ENCODE peak calls at places on chromosomes 7 and 10, in nine cellular contexts. W is adrenal gland; S is thoracic aorta; N is hepatocyte; H is BE2C; E is epithelial cell of esophagus; P is activated CD8-positive, alpha-beta T cell treated with anti-CD3 and anti-CD28 coated beads for 36 hours; F is SK-N-SH; B is endothelial cell. R is an unnamed sample.

GRCh38 chr10:72087969-72088878 is at the start of gene SPOCK2:
- DNase-seq in S (no peak), B (no peak), W (peak; percentile 50), H (no peak), E (peak; percentile 19), N (no peak), P (peak; percentile 80), F (peak; percentile 79), R (no peak)

GRCh38 chr10:97278491-97278989 is 13.9 kb downstream of the ARHGAP19 start:
- DNase-seq in N (peak; percentile 72), F (peak; percentile 61), W (no peak), B (no peak), S (no peak), H (no peak), E (peak; percentile 75), P (no peak), R (no peak)

GRCh38 chr7:45578467-45578866 is 4.3 kb downstream of the ADCY1 start:
- DNase-seq in S (no peak), N (no peak), W (no peak), H (no peak), F (no peak), B (no peak), P (no peak), E (no peak), R (no peak)

GRCh38 chr10:37733822-37734221 is 123.6 kb downstream of the ZNF248 start:
- DNase-seq in P (no peak), B (no peak), H (no peak), S (no peak), N (no peak), F (no peak), E (no peak), W (no peak), R (no peak)

GRCh38 chr7:155643804-155644177 is 670 bp upstream of the RBM33 start:
- DNase-seq in H (no peak), P (no peak), E (no peak), N (no peak), F (no peak), S (no peak), W (peak; percentile 33), B (no peak), R (no peak)

GRCh38 chr10:86535057-86535882 is 13.7 kb upstream of the WAPL start:
- DNase-seq in N (peak; percentile 81), H (no peak), W (peak; percentile 95), P (no peak), E (peak; percentile 31), S (no peak), B (peak; percentile 44), F (no peak), R (no peak)

GRCh38 chr7:30770936-30771858 is at the start of gene MINDY4:
- DNase-seq in W (peak; percentile 91), B (peak; percentile 84), E (peak; percentile 62), P (peak; percentile 75), S (no peak), H (peak; percentile 84), F (peak; percentile 99), N (peak; percentile 89), R (peak; percentile 91)

GRCh38 chr10:116269612-116270011 is 3.4 kb downstream of the GFRA1 start:
- DNase-seq in W (no peak), E (no peak), P (no peak), S (no peak), N (no peak), H (no peak), B (no peak), F (no peak), R (no peak)

GRCh38 chr7:100568176-100568935 is 5.3 kb downstream of the SAP25 start:
- DNase-seq in P (peak; percentile 22), S (no peak), W (peak; percentile 94), E (no peak), N (peak; percentile 62), F (peak; percentile 38), B (no peak), H (no peak), R (no peak)

GRCh38 chr7:155317114-155317434 is 19.4 kb downstream of the INSIG1 start:
- DNase-seq in E (no peak), F (no peak), H (no peak), P (no peak), S (no peak), W (no peak), B (no peak), N (no peak), R (peak; percentile 77)

GRCh38 chr7:107076781-107077698 is 32.5 kb downstream of the PRKAR2B start:
- DNase-seq in W (peak; percentile 41), H (no peak), F (no peak), N (no peak), P (no peak), E (no peak), S (no peak), B (no peak), R (no peak)

GRCh38 chr7:81036041-81036440 is 117.2 kb upstream of the SEMA3C start:
- DNase-seq in P (no peak), W (no peak), B (no peak), N (no peak), S (no peak), H (no peak), E (no peak), F (no peak), R (no peak)

GRCh38 chr10:17352583-17352982 is 101.8 kb downstream of the ST8SIA6 start:
- DNase-seq in H (no peak), W (no peak), F (no peak), S (no peak), P (no peak), N (no peak), B (no peak), E (no peak), R (no peak)

GRCh38 chr10:23293145-23293724 is 51.4 kb downstream of the C10orf67 start:
- DNase-seq in N (peak; percentile 59), P (peak; percentile 76), B (peak; percentile 69), W (peak; percentile 25), E (peak; percentile 59), H (peak; percentile 45), S (no peak), F (peak; percentile 70), R (no peak)

GRCh38 chr10:35783305-35783838 is 141.3 kb upstream of the FZD8 start:
- DNase-seq in N (no peak), E (peak; percentile 87), P (no peak), W (no peak), F (no peak), H (no peak), B (no peak), S (no peak), R (no peak)

DNA sequence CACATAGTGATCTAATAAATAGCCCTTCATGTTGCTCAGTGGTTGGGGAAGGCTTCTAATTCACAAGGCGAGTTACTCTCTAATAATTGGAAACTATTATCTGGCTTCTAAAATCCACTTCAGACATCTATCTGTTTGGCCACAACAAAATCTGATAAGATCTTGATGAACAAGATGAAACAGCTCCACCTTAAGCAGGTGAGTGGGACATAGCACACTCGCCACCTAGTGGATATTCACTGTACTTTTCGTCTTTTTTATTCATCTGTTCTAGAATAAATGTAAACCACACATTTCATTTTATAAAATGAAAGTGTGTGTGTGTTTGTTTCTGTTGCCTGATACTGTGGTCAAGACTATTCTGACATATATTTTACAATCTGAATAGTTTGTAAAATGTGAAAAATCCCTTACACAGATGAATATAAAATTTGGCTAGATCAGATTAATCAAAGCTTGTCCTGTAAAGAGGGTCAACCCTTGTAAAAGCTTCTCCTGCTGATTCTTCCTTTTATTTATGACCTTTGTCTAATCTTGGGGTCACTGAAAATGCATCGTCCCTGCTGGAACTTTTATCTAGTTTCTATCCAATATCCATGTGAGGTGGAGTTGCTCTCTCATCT is 26.5 kb upstream of the CNTNAP2 start:
- DNase-seq in W (peak; percentile 1), H (no peak), E (peak; percentile 63), F (peak; percentile 58), S (no peak), B (no peak), N (peak; percentile 50), P (peak; percentile 6), R (no peak)
- TF ChIP-seq CTCF in W (peak; percentile 54), H (peak; percentile 64), E (peak; percentile 79), F (peak; percentile 95), S (peak; percentile 34), B (peak; percentile 82), N (peak; percentile 79), P (peak; percentile 73), R (peak; percentile 75)

GRCh38 chr10:69716711-69717560 is 84.8 kb upstream of the COL13A1 start:
- DNase-seq in N (peak; percentile 79), H (peak; percentile 62), W (peak; percentile 69), P (peak; percentile 80), E (peak; percentile 66), S (no peak), B (peak; percentile 49), F (peak; percentile 84), R (no peak)
- TF ChIP-seq CTCF in N (peak; percentile 82), H (peak; percentile 75), W (peak; percentile 60), P (peak; percentile 77), E (peak; percentile 89), S (peak; percentile 65), B (peak; percentile 68), F (peak; percentile 77), R (peak; percentile 79)

GRCh38 chr10:130067893-130068292 is 42.7 kb downstream of the C10orf143 start:
- DNase-seq in S (no peak), E (no peak), N (no peak), F (no peak), H (no peak), B (no peak), P (no peak), W (no peak), R (no peak)
- TF ChIP-seq CTCF in S (no peak), E (no peak), N (no peak), F (no peak), H (no peak), B (no peak), P (no peak), W (no peak), R (no peak)

GRCh38 chr7:2800923-2801682 is 43.0 kb downstream of the GNA12 start:
- DNase-seq in B (no peak), H (no peak), W (peak; percentile 47), N (no peak), P (peak; percentile 46), S (no peak), E (peak; percentile 38), F (no peak), R (peak; percentile 66)

GRCh38 chr7:2798669-2799068 is 45.4 kb downstream of the GNA12 start:
- DNase-seq in F (no peak), S (no peak), P (no peak), E (no peak), B (no peak), H (no peak), N (no peak), W (no peak), R (no peak)

GRCh38 chr7:2796358-2797352 is 47.5 kb downstream of the GNA12 start:
- DNase-seq in S (no peak), B (no peak), N (no peak), P (no peak), W (peak; percentile 57), H (no peak), E (no peak), F (no peak), R (no peak)

GRCh38 chr7:2800220-2800922 is 43.7 kb downstream of the GNA12 start:
- DNase-seq in N (no peak), B (no peak), W (no peak), E (no peak), H (no peak), S (no peak), F (no peak), P (peak; percentile 53), R (peak; percentile 34)

DNA sequence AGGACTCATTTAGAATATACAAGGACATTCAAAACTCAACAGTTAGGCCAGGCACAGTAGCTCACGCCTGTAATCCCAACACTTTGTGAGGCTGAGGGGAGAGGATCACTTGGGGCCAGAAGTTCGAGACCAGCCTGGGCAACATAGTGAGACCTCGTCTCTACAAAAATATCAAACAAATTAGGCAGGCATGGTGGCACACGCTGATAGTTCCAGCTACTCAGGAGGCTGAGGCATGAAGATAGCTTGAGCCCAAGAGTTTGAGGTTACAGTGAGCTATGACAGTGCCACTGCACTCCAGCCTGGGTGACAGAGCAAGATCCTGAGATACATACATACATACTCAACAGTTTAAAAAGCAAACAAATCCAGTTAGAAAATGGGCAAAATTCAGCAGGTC is 44.9 kb downstream of the GNA12 start:
- DNase-seq in N (no peak), W (no peak), P (no peak), E (no peak), S (no peak), H (no peak), F (no peak), B (no peak), R (no peak)
- TF ChIP-seq CTCF in N (no peak), W (no peak), P (no peak), E (no peak), S (no peak), H (no peak), F (no peak), B (no peak), R (no peak)